ENCODE peak calls at places on chromosome 6, in seven cellular contexts. I, R, C, X, P, F and N are unnamed samples.

GRCh38 chr6:26172496-26172958 is 85.3 kb downstream of the HFE start:
- DNase-seq in I (peak), R (no peak), C (no peak), X (peak), P (no peak), F (no peak), N (peak)

GRCh38 chr6:20816126-20816525 is 281.9 kb downstream of the CDKAL1 start:
- DNase-seq in I (no peak), R (no peak), C (no peak), X (no peak), P (no peak), F (no peak), N (no peak)

GRCh38 chr6:14545496-14545895 is 427.9 kb downstream of the CD83 start:
- DNase-seq in I (no peak), R (no peak), C (no peak), X (no peak), P (no peak), F (no peak), N (no peak)

GRCh38 chr6:119259027-119259426 is 90.5 kb downstream of the MAN1A1 start:
- DNase-seq in I (no peak), R (no peak), C (no peak), X (no peak), P (no peak), F (no peak), N (no peak)

GRCh38 chr6:27295301-27296079 is 16.6 kb downstream of the POM121L2 start:
- DNase-seq in I (no peak), R (no peak), C (no peak), X (peak), P (no peak), F (no peak), N (no peak)

GRCh38 chr6:117776441-117776840 is 101.2 kb downstream of the NUS1 start:
- DNase-seq in I (no peak), R (no peak), C (no peak), X (peak), P (no peak), F (no peak), N (no peak)

GRCh38 chr6:119119989-119120388 is 41.5 kb upstream of the FAM184A start:
- DNase-seq in I (no peak), R (no peak), C (no peak), X (peak), P (no peak), F (no peak), N (no peak)

GRCh38 chr6:15304337-15305078 is 58.6 kb downstream of the JARID2 start:
- DNase-seq in I (no peak), R (no peak), C (no peak), X (no peak), P (no peak), F (no peak), N (no peak)

GRCh38 chr6:106381871-106382270 is 21.4 kb downstream of the CRYBG1 start:
- DNase-seq in I (peak), R (no peak), C (no peak), X (no peak), P (no peak), F (no peak), N (no peak)

GRCh38 chr6:23245559-23245958 is 676.2 kb downstream of the HDGFL1 start:
- DNase-seq in I (no peak), R (no peak), C (no peak), X (peak), P (no peak), F (no peak), N (no peak)

GRCh38 chr6:132132911-132133639 is 181.9 kb upstream of the CCN2 start:
- DNase-seq in I (no peak), R (no peak), C (no peak), X (peak), P (no peak), F (no peak), N (no peak)

GRCh38 chr6:107735906-107736635 is 88.0 kb downstream of the SCML4 start:
- DNase-seq in I (no peak), R (no peak), C (no peak), X (no peak), P (no peak), F (no peak), N (no peak)

GRCh38 chr6:84597238-84597875 is 167.0 kb downstream of the TBX18 start:
- DNase-seq in I (no peak), R (no peak), C (no peak), X (no peak), P (no peak), F (no peak), N (no peak)

GRCh38 chr6:170052991-170053821 is 237.7 kb downstream of the DLL1 start:
- DNase-seq in I (peak), R (no peak), C (peak), X (no peak), P (peak), F (no peak), N (no peak)

GRCh38 chr6:5302995-5303622 is 41.8 kb downstream of the FARS2 start:
- DNase-seq in I (peak), R (peak), C (peak), X (peak), P (no peak), F (no peak), N (peak)

GRCh38 chr6:167825059-167825758 is 1.5 kb upstream of the AFDN start:
- DNase-seq in I (no peak), R (no peak), C (no peak), X (no peak), P (peak), F (no peak), N (no peak)

GRCh38 chr6:20688710-20689500 is 154.6 kb downstream of the CDKAL1 start:
- DNase-seq in I (no peak), R (no peak), C (no peak), X (peak), P (no peak), F (no peak), N (no peak)

GRCh38 chr6:91822581-91822980 is 1235.7 kb upstream of the MAP3K7 start:
- DNase-seq in I (no peak), R (no peak), C (no peak), X (no peak), P (no peak), F (no peak), N (no peak)

GRCh38 chr6:157629220-157629619 is 193.8 kb upstream of the SNX9 start:
- DNase-seq in I (no peak), R (no peak), C (no peak), X (peak), P (no peak), F (no peak), N (no peak)

GRCh38 chr6:151666526-151666925 is 141.0 kb upstream of the ESR1 start:
- DNase-seq in I (no peak), R (no peak), C (no peak), X (no peak), P (no peak), F (no peak), N (no peak)

GRCh38 chr6:149935668-149936067 is 6.1 kb upstream of the ULBP2 start:
- DNase-seq in I (no peak), R (no peak), C (no peak), X (no peak), P (no peak), F (no peak), N (no peak)

GRCh38 chr6:150549577-150550184 is 50.0 kb upstream of the PLEKHG1 start:
- DNase-seq in I (no peak), R (no peak), C (no peak), X (no peak), P (no peak), F (no peak), N (no peak)

GRCh38 chr6:133551847-133552331 is 310.7 kb downstream of the EYA4 start:
- DNase-seq in I (peak), R (peak), C (no peak), X (peak), P (peak), F (no peak), N (no peak)

GRCh38 chr6:148471624-148472494 is 129.2 kb downstream of the SASH1 start:
- DNase-seq in I (peak), R (no peak), C (no peak), X (peak), P (no peak), F (no peak), N (no peak)

GRCh38 chr6:157885876-157886275 is 62.8 kb downstream of the SNX9 start:
- DNase-seq in I (no peak), R (no peak), C (no peak), X (no peak), P (no peak), F (no peak), N (no peak)

GRCh38 chr6:40485300-40485699 is 101.9 kb downstream of the LRFN2 start:
- DNase-seq in I (no peak), R (no peak), C (peak), X (no peak), P (no peak), F (no peak), N (no peak)

GRCh38 chr6:40845588-40845987 is 193.4 kb downstream of the UNC5CL start:
- DNase-seq in I (peak), R (peak), C (no peak), X (peak), P (no peak), F (no peak), N (no peak)

GRCh38 chr6:149965191-149966020 is 1.7 kb downstream of the ULBP1 start:
- DNase-seq in I (peak), R (no peak), C (peak), X (no peak), P (no peak), F (no peak), N (no peak)

GRCh38 chr6:85544776-85545175 is 48.9 kb downstream of the SNX14 start:
- DNase-seq in I (no peak), R (no peak), C (no peak), X (peak), P (no peak), F (no peak), N (no peak)

GRCh38 chr6:156912431-156912830 is 135.3 kb downstream of the ARID1B start:
- DNase-seq in I (no peak), R (no peak), C (no peak), X (no peak), P (no peak), F (no peak), N (no peak)

GRCh38 chr6:137968468-137968804 is 101.4 kb downstream of the TNFAIP3 start:
- DNase-seq in I (no peak), R (no peak), C (no peak), X (no peak), P (no peak), F (no peak), N (no peak)

GRCh38 chr6:139828751-139829519 is 454.5 kb upstream of the CITED2 start:
- DNase-seq in I (no peak), R (no peak), C (no peak), X (no peak), P (no peak), F (no peak), N (no peak)

GRCh38 chr6:141133836-141134235 is 998.9 kb upstream of the GJE1 start:
- DNase-seq in I (no peak), R (no peak), C (no peak), X (no peak), P (no peak), F (no peak), N (no peak)

GRCh38 chr6:34598725-34599124 is 42.6 kb upstream of the SPDEF start:
- DNase-seq in I (no peak), R (no peak), C (no peak), X (peak), P (no peak), F (no peak), N (no peak)

GRCh38 chr6:159746759-159747158 is 15.1 kb upstream of the ACAT2 start:
- DNase-seq in I (no peak), R (no peak), C (no peak), X (no peak), P (no peak), F (no peak), N (no peak)

GRCh38 chr6:21601932-21602390 is 8.4 kb downstream of the SOX4 start:
- DNase-seq in I (no peak), R (no peak), C (no peak), X (no peak), P (no peak), F (no peak), N (no peak)

DNA sequence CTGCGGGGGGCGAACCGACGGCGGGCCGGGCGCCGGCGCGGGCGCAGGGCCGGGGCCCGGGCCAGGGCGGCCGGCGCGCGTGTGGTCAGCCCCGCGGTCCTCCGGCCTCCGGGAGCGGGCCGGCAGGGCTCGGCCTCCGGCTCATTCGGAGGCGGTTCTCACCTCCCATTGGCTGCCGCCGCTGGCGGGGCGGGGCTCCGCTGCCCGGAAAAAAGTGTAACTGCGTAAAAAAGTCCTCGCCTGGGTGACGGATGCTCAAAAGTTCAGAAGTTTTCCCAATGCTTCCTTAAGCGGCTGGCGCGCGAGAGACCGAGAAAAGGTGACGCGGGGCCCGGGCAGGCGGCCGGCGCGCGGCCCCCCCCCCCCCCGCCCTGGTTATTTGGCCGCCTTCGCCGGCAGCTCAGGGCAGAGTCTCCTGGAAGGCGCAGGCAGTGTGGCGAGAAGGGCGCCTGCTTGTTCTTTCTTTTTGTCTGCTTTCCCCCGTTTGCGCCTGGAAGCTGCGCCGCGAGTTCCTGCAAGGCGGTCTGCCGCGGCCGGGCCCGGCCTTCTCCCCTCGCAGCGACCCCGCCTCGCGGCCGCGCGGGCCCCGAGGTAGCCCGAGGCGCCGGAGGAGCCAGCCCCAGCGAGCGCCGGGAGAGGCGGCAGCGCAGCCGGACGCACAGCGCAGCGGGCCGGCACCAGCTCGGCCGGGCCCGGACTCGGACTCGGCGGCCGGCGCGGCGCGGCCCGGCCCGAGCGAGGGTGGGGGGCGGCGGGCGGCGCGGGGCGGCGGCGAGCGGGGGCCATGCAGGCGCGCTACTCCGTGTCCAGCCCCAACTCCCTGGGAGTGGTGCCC is at the start of gene FOXC1:
- DNase-seq in I (peak), R (peak), C (peak), X (peak), P (peak), F (no peak), N (peak)
- TF ChIP-seq POLR2A in I (no peak), R (peak), C (no peak), X (peak), P (peak), F (peak), N (no peak)

GRCh38 chr6:30556006-30556713 is at the start of gene GNL1:
- DNase-seq in I (peak), R (peak), C (peak), X (peak), P (peak), F (peak), N (peak)
- TF ChIP-seq POLR2A in I (no peak), R (no peak), C (no peak), X (peak), P (peak), F (peak), N (no peak)

GRCh38 chr6:32623693-32624092 is 13.5 kb upstream of the HLA-DQA1 start:
- DNase-seq in I (no peak), R (no peak), C (no peak), X (no peak), P (no peak), F (no peak), N (no peak)

GRCh38 chr6:32625137-32625536 is 12.1 kb upstream of the HLA-DQA1 start:
- DNase-seq in I (no peak), R (no peak), C (no peak), X (no peak), P (no peak), F (no peak), N (no peak)

GRCh38 chr6:32624565-32624964 is 12.6 kb upstream of the HLA-DQA1 start:
- DNase-seq in I (no peak), R (no peak), C (no peak), X (no peak), P (no peak), F (no peak), N (no peak)

GRCh38 chr6:32627249-32627648 is 10.0 kb upstream of the HLA-DQA1 start:
- DNase-seq in I (no peak), R (no peak), C (no peak), X (no peak), P (no peak), F (no peak), N (no peak)

DNA sequence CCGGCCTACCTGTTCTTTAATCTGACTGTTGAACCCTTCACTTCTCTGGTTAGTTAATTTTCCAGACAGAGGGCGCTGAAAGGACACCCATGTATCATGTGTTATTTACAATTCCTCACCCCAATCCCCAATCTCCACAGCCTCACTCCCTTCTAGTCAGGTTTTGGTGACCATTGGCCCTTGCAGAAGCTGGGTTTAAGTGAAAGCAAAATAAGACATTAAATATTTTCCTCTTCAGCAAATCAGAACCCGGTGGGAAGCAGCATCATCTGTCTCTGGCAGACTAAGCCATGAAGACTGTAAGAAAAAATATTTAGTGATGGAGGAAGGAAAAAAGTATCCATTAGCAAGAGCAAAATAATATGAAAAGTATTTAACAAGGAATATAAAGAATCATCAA is 9.4 kb upstream of the HLA-DQA1 start:
- DNase-seq in I (peak), R (no peak), C (no peak), X (peak), P (no peak), F (no peak), N (no peak)
- TF ChIP-seq POLR2A in I (no peak), R (no peak), C (no peak), X (no peak), P (no peak), F (peak), N (no peak)

GRCh38 chr6:160767019-160767646 is 65.1 kb downstream of the PLG start:
- DNase-seq in I (peak), R (peak), C (peak), X (no peak), P (peak), F (no peak), N (peak)
- TF ChIP-seq POLR2A in I (no peak), R (no peak), C (no peak), X (no peak), P (no peak), F (no peak), N (no peak)

DNA sequence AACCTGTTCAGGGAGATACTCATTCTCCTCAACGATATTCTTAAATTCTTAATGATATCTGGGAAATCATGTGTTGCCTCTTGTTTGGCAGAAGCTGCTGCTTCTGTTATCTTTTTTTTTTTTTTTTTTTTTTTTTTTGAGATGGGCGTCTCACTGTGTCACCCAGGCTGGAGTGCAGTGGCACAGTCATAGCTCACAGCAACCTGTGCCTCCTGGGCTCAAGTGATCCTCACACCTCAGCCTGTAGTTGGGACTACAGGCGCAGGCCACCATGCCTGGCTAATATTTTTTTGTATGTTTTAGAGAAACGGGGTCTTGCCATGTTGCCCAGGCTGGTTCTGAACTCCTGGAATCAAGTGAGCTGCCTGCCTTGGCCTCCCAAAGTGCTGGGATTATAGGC is 34.2 kb downstream of the SCAF8 start:
- DNase-seq in I (no peak), R (no peak), C (no peak), X (no peak), P (no peak), F (no peak), N (no peak)
- TF ChIP-seq POLR2A in I (no peak), R (no peak), C (no peak), X (no peak), P (no peak), F (no peak), N (no peak)